ENCODE peak calls at places on chromosomes 11 and 22, in seven cellular contexts. B, L, O, E, H, M and V are unnamed samples.

GRCh38 chr22:43774318-43774717 is 37.8 kb downstream of the EFCAB6 start:
- DNase-seq in B (no peak), L (no peak), O (no peak), E (no peak), H (no peak), M (no peak), V (no peak)

GRCh38 chr22:42462016-42462415 is 29.8 kb upstream of the NFAM1 start:
- DNase-seq in B (no peak), L (no peak), O (no peak), E (no peak), H (peak; percentile 65), M (no peak), V (no peak)

GRCh38 chr11:77669848-77670511 is 32.4 kb upstream of the CLNS1A start:
- DNase-seq in B (no peak), L (peak; percentile 11), O (peak; percentile 54), E (peak; percentile 41), H (no peak), M (no peak), V (no peak)

GRCh38 chr11:128172046-128172878 is 415.1 kb downstream of the ETS1 start:
- DNase-seq in B (peak; percentile 74), L (peak; percentile 73), O (peak; percentile 96), E (peak; percentile 84), H (peak; percentile 85), M (peak; percentile 85), V (peak; percentile 46)

GRCh38 chr22:28799834-28800307 is 498 bp downstream of the XBP1 start:
- DNase-seq in B (peak; percentile 59), L (no peak), O (peak; percentile 61), E (peak; percentile 53), H (peak; percentile 37), M (no peak), V (peak; percentile 13)

GRCh38 chr11:11293798-11294611 is 59.0 kb downstream of the CSNK2A3 start:
- DNase-seq in B (no peak), L (no peak), O (no peak), E (no peak), H (no peak), M (no peak), V (no peak)

GRCh38 chr11:65130631-65131416 is 3.5 kb downstream of the SYVN1 start:
- DNase-seq in B (no peak), L (no peak), O (no peak), E (no peak), H (no peak), M (no peak), V (no peak)

GRCh38 chr11:68314886-68315580 is 2.6 kb downstream of the LRP5 start:
- DNase-seq in B (peak; percentile 14), L (no peak), O (no peak), E (peak; percentile 86), H (no peak), M (no peak), V (no peak)

GRCh38 chr11:88709567-88709966 is 356.2 kb downstream of the GRM5 start:
- DNase-seq in B (no peak), L (no peak), O (no peak), E (peak; percentile 50), H (no peak), M (no peak), V (no peak)